ENCODE peak calls at places on chromosomes 7 and 10, in eight cellular contexts. O is testis; F is tibial artery; C is psoas muscle; V is PC-9; K is fibroblast of lung; G is activated CD8-positive, alpha-beta T cell treated with anti-CD3 and anti-CD28 coated beads for 36 hours; J is nephron progenitor cell. P is an unnamed sample.

GRCh38 chr7:47755248-47755647 is 173.3 kb upstream of the TNS3 start:
- DNase-seq in O (no peak), F (no peak), C (no peak), V (no peak), K (no peak), G (no peak), J (no peak), P (no peak)

GRCh38 chr10:65341323-65341922 is 1584.4 kb upstream of the LRRTM3 start:
- DNase-seq in O (no peak), F (no peak), C (no peak), V (peak; percentile 37), K (peak; percentile 71), G (no peak), J (no peak), P (peak; percentile 12)

GRCh38 chr10:13054844-13055243 is 45.1 kb upstream of the OPTN start:
- DNase-seq in O (no peak), F (no peak), C (no peak), V (no peak), K (no peak), G (no peak), J (no peak), P (no peak)

GRCh38 chr7:116434820-116435341 is 64.7 kb upstream of the CAV2 start:
- DNase-seq in O (no peak), F (no peak), C (no peak), V (no peak), K (peak; percentile 97), G (no peak), J (no peak), P (no peak)

GRCh38 chr7:142733271-142733670 is 16.0 kb upstream of the PRSS1 start:
- DNase-seq in O (no peak), F (no peak), C (no peak), V (no peak), K (no peak), G (no peak), J (no peak), P (no peak)

GRCh38 chr7:119685906-119686305 is 587.1 kb upstream of the KCND2 start:
- DNase-seq in O (no peak), F (no peak), C (no peak), V (no peak), K (no peak), G (no peak), J (no peak), P (no peak)

GRCh38 chr10:639001-639750 is 50.3 kb downstream of the DIP2C start:
- DNase-seq in O (no peak), F (no peak), C (no peak), V (no peak), K (no peak), G (no peak), J (no peak), P (no peak)

GRCh38 chr7:116259821-116260440 is 49.6 kb downstream of the TES start:
- DNase-seq in O (no peak), F (no peak), C (no peak), V (peak; percentile 82), K (peak; percentile 88), G (no peak), J (no peak), P (no peak)

GRCh38 chr10:82190432-82191260 is 315.7 kb downstream of the NRG3 start:
- DNase-seq in O (no peak), F (no peak), C (no peak), V (peak; percentile 36), K (peak; percentile 20), G (no peak), J (no peak), P (no peak)

GRCh38 chr10:77965294-77965693 is 38.7 kb upstream of the DLG5 start:
- DNase-seq in O (no peak), F (no peak), C (no peak), V (peak; percentile 42), K (peak; percentile 91), G (peak; percentile 37), J (no peak), P (no peak)
- TF ChIP-seq CTCF in O (no peak), F (no peak), C (no peak), V (no peak), K (no peak), G (no peak), J (no peak), P (no peak)

GRCh38 chr10:103918053-103918846 is at the start of gene STN1:
- DNase-seq in O (peak; percentile 98), F (peak; percentile 99), C (peak; percentile 99), V (peak; percentile 80), K (peak; percentile 96), G (peak; percentile 98), J (peak; percentile 96), P (peak; percentile 94)
- TF ChIP-seq CTCF in O (peak; percentile 15), F (peak; percentile 33), C (no peak), V (no peak), K (no peak), G (no peak), J (peak; percentile 11), P (no peak)

DNA sequence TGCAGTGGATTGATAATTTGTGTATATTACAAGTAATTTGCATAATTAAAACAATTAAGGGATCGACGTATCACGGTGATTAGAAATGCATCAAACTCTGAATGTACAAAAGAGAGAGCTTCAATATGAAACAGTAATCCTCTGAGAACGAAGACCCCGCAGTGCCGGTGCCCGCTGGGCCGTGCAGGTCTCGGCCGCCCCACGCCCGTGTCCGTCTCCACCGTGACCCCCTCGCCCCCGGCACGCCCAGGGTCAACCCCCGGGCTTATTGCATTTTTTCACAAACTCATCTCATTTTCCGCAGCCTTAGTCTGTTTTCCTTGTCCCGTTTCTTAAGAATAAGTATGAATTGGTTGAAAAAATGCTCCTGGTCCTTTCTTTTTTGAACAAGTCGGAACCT is 218.6 kb downstream of the TCERG1L start:
- DNase-seq in O (no peak), F (no peak), C (no peak), V (no peak), K (no peak), G (no peak), J (no peak), P (no peak)
- TF ChIP-seq CTCF in O (no peak), F (no peak), C (no peak), V (no peak), K (no peak), G (no peak), J (no peak), P (no peak)

DNA sequence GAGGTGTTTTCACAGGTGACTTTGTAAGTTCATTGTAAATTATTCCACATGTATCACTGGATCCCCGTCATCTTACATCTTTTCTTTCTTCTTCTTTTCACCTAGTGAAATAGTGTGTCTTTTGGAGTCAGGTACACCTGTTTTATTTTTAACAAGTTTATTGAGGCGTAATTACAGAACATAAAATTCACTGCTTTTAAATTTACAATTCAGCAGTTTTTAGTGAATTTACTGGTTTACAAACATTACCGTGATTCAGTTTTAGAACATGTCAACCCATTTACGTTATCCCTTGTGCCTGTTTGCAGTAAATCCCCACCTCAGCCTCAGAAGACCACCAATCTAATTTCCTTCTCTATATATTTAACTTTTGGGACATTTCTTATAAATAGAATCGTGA is 256.9 kb downstream of the EXOC4 start:
- DNase-seq in O (no peak), F (no peak), C (no peak), V (no peak), K (no peak), G (no peak), J (no peak), P (no peak)
- TF ChIP-seq CTCF in O (no peak), F (no peak), C (no peak), V (no peak), K (no peak), G (no peak), J (no peak), P (no peak)

GRCh38 chr10:124010024-124010423 is 83.4 kb downstream of the CHST15 start:
- DNase-seq in O (no peak), F (no peak), C (no peak), V (no peak), K (no peak), G (no peak), J (no peak), P (no peak)
- TF ChIP-seq CTCF in O (no peak), F (no peak), C (no peak), V (no peak), K (no peak), G (no peak), J (no peak), P (no peak)

GRCh38 chr10:102230861-102231356 is 4.8 kb downstream of the ELOVL3 start:
- DNase-seq in O (peak; percentile 39), F (no peak), C (peak; percentile 58), V (no peak), K (no peak), G (peak; percentile 63), J (peak; percentile 55), P (peak; percentile 40)

GRCh38 chr10:102229810-102230263 is 3.7 kb downstream of the ELOVL3 start:
- DNase-seq in O (peak; percentile 89), F (peak; percentile 87), C (peak; percentile 92), V (peak; percentile 68), K (peak; percentile 53), G (peak; percentile 92), J (peak; percentile 89), P (peak; percentile 86)

GRCh38 chr10:102233997-102234396 is 7.3 kb downstream of the PITX3 start:
- DNase-seq in O (no peak), F (no peak), C (no peak), V (no peak), K (no peak), G (no peak), J (no peak), P (no peak)

GRCh38 chr10:102230264-102230860 is 4.3 kb downstream of the ELOVL3 start:
- DNase-seq in O (peak; percentile 43), F (no peak), C (peak; percentile 88), V (peak; percentile 61), K (peak; percentile 60), G (peak; percentile 68), J (peak; percentile 80), P (peak; percentile 33)

DNA sequence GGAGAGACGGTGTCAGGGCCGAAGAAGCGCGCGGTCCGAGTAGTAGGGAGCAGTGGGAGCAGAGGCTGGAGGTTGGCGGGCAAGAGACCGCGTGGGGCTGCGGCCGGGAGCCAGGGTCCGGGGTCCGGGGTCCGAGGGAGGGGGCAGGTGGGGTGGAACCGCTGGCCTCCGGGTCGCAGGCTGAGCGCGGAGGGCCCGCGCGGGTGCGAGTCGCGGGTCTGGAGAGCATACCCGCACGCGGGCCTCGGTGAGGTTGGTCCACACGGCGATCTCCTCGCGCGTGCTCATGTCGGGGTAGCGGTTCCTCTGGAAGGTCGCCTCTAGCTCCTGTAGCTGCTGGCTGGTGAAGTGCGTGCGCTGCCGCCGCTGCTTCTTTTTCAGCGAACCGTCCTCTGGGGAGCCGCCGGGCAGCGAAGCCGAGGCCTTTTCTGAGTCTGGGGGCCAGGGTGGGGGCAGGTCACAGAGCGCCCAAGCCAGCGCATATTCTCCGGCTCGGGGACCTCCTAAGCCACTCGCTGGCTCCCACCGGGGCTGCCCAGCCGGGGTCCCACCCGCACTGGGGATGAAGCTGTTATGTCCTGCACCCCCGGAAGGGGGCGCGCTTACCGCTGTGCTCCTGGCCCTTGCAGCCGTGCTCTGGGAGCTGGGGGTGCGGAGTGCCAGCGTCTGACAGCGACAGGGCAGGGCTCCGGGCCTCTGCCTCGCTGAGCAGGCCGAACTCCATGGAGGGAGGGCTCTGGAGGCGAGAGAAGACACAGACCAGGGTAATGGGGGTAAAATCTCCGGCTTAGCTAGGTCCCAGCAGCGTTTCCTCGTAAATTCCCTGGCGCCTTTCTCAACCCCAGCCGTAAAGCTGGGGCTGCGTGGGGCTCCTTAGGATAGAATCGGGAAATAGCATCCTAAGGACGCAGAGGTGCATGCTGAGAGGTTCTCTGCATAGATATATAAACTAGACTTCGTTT is 5.5 kb downstream of the ELOVL3 start:
- DNase-seq in O (peak; percentile 58), F (no peak), C (peak; percentile 68), V (no peak), K (no peak), G (peak; percentile 84), J (peak; percentile 60), P (peak; percentile 79)
- TF ChIP-seq CTCF in O (peak; percentile 55), F (peak; percentile 35), C (peak; percentile 41), V (peak; percentile 87), K (peak; percentile 64), G (peak; percentile 93), J (peak; percentile 72), P (peak; percentile 80)

P was measured in Calu3.